ENCODE peak calls at places on chromosomes 13 and 19, in six cellular contexts. E is stimulated activated naive CD4-positive, alpha-beta T cell treated with Interleukin-2 at 50 U/mL for 16 hours; Y is GM23248; K is HAP-1; T is non-pigmented ciliary epithelial cell; S is fibroblast of mammary gland. O is an unnamed sample.

GRCh38 chr19:34359140-34359953 is 5.6 kb upstream of the GPI start:
- DNase-seq in E (peak; percentile 95), Y (peak; percentile 96), K (peak; percentile 96), T (peak; percentile 89), S (peak; percentile 95), O (peak; percentile 100)

GRCh38 chr19:32877977-32878745 is 8.6 kb upstream of the SLC7A9 start:
- DNase-seq in E (no peak), Y (no peak), K (no peak), T (no peak), S (no peak), O (no peak)

GRCh38 chr19:38952395-38953165 is 21.8 kb downstream of the MRPS12 start:
- DNase-seq in E (peak; percentile 10), Y (no peak), K (peak; percentile 75), T (no peak), S (no peak), O (peak; percentile 30)

GRCh38 chr13:113902956-113903355 is 39.1 kb upstream of the GAS6 start:
- DNase-seq in E (no peak), Y (peak; percentile 23), K (no peak), T (no peak), S (no peak), O (no peak)

GRCh38 chr13:99969934-99970760 is 1.4 kb downstream of the ZIC5 start:
- DNase-seq in E (peak; percentile 36), Y (peak; percentile 71), K (peak; percentile 86), T (no peak), S (peak; percentile 26), O (no peak)

GRCh38 chr13:98820744-98821371 is 68.4 kb upstream of the SLC15A1 start:
- DNase-seq in E (no peak), Y (peak; percentile 6), K (no peak), T (no peak), S (no peak), O (no peak)

GRCh38 chr13:59012731-59013130 is 1151.0 kb downstream of the DIAPH3 start:
- DNase-seq in E (no peak), Y (no peak), K (no peak), T (no peak), S (no peak), O (no peak)

GRCh38 chr19:7872306-7873204 is 1.6 kb downstream of the PRR36 start:
- DNase-seq in E (no peak), Y (no peak), K (no peak), T (no peak), S (no peak), O (no peak)

GRCh38 chr19:55474269-55475265 is 1.9 kb upstream of the ZNF628 start:
- DNase-seq in E (no peak), Y (peak; percentile 30), K (no peak), T (no peak), S (no peak), O (no peak)

GRCh38 chr13:32997399-32997798 is 18.8 kb upstream of the KL start:
- DNase-seq in E (no peak), Y (no peak), K (no peak), T (no peak), S (no peak), O (no peak)

GRCh38 chr19:53947624-53948023 is 15.1 kb upstream of the CACNG8 start:
- DNase-seq in E (no peak), Y (no peak), K (peak; percentile 24), T (no peak), S (peak; percentile 8), O (no peak)

GRCh38 chr13:98517576-98518310 is 59.2 kb downstream of the STK24 start:
- DNase-seq in E (peak; percentile 43), Y (no peak), K (no peak), T (no peak), S (no peak), O (peak; percentile 38)

GRCh38 chr13:39253774-39254173 is 215.5 kb downstream of the NHLRC3 start:
- DNase-seq in E (no peak), Y (peak; percentile 21), K (no peak), T (peak; percentile 9), S (peak; percentile 8), O (no peak)

GRCh38 chr19:12574036-12574435 is 22.8 kb upstream of the ZNF564 start:
- DNase-seq in E (no peak), Y (no peak), K (no peak), T (no peak), S (no peak), O (no peak)

O was measured in T-helper 2 cell treated with Interferon-gamma antibody and Interleukin-4, amounts not matched to agents 5 μg/mL and 100 μg/mL, for 36 hours.